ENCODE peak calls at places on chromosome 17, in six cellular contexts. U is BJ; P is heart left ventricle; H is breast epithelium; Y is CD4-positive, alpha-beta memory T cell; C is CD8-positive, alpha-beta memory T cell. Q is an unnamed sample.

GRCh38 chr17:27491713-27492190 is 35.5 kb downstream of the KSR1 start:
- DNase-seq in U (no peak), P (no peak), H (no peak), Y (no peak), C (no peak), Q (no peak)

GRCh38 chr17:43020789-43021738 is 1.1 kb downstream of the VAT1 start:
- DNase-seq in U (no peak), P (peak; percentile 82), H (peak; percentile 78), Y (peak; percentile 40), C (no peak), Q (peak; percentile 72)

GRCh38 chr17:37831492-37831891 is 86.6 kb upstream of the HNF1B start:
- DNase-seq in U (no peak), P (no peak), H (no peak), Y (no peak), C (no peak), Q (no peak)

GRCh38 chr17:67990909-67991308 is 5.4 kb downstream of the C17orf58 start:
- DNase-seq in U (no peak), P (no peak), H (no peak), Y (no peak), C (no peak), Q (no peak)

GRCh38 chr17:81348097-81349055 is 46.9 kb upstream of the BAHCC1 start:
- DNase-seq in U (no peak), P (no peak), H (no peak), Y (no peak), C (no peak), Q (peak; percentile 69)

GRCh38 chr17:51643702-51644490 is 383.6 kb downstream of the UTP18 start:
- DNase-seq in U (no peak), P (no peak), H (no peak), Y (no peak), C (no peak), Q (no peak)

GRCh38 chr17:9890124-9890523 is 14.9 kb downstream of the RCVRN start:
- DNase-seq in U (no peak), P (no peak), H (no peak), Y (no peak), C (no peak), Q (no peak)

GRCh38 chr17:74453665-74454196 is 12.7 kb upstream of the CD300A start:
- DNase-seq in U (no peak), P (no peak), H (peak; percentile 85), Y (peak; percentile 53), C (no peak), Q (peak; percentile 87)

GRCh38 chr17:3966720-3967363 is 2.6 kb upstream of the ATP2A3 start:
- DNase-seq in U (no peak), P (no peak), H (no peak), Y (no peak), C (no peak), Q (no peak)

GRCh38 chr17:45246861-45247428 is 14.9 kb downstream of the SPATA32 start:
- DNase-seq in U (no peak), P (peak; percentile 52), H (no peak), Y (peak; percentile 82), C (no peak), Q (no peak)

GRCh38 chr17:57357830-57358426 is 101.6 kb downstream of the MSI2 start:
- DNase-seq in U (no peak), P (no peak), H (no peak), Y (no peak), C (no peak), Q (no peak)

GRCh38 chr17:81365148-81365600 is 30.1 kb upstream of the BAHCC1 start:
- DNase-seq in U (no peak), P (peak; percentile 58), H (peak; percentile 72), Y (no peak), C (no peak), Q (peak; percentile 77)

GRCh38 chr17:14791221-14791620 is 473.9 kb downstream of the PMP22 start:
- DNase-seq in U (no peak), P (no peak), H (no peak), Y (no peak), C (no peak), Q (no peak)

GRCh38 chr17:49898547-49899490 is 51.0 kb upstream of the TAC4 start:
- DNase-seq in U (no peak), P (no peak), H (no peak), Y (no peak), C (no peak), Q (no peak)

GRCh38 chr17:8889458-8890210 is 22.2 kb upstream of the PIK3R6 start:
- DNase-seq in U (no peak), P (peak; percentile 7), H (no peak), Y (no peak), C (no peak), Q (no peak)

GRCh38 chr17:82603981-82604448 is 44.2 kb downstream of the WDR45B start:
- DNase-seq in U (no peak), P (peak; percentile 79), H (no peak), Y (peak; percentile 25), C (no peak), Q (peak; percentile 81)

GRCh38 chr17:53896047-53896446 is 73.3 kb downstream of the KIF2B start:
- DNase-seq in U (no peak), P (no peak), H (no peak), Y (no peak), C (no peak), Q (no peak)

GRCh38 chr17:63774141-63774981 is at the start of gene DDX42:
- DNase-seq in U (no peak), P (peak; percentile 93), H (peak; percentile 91), Y (no peak), C (no peak), Q (peak; percentile 91)

GRCh38 chr17:17446666-17447155 is 30.1 kb upstream of the MED9 start:
- DNase-seq in U (no peak), P (no peak), H (no peak), Y (no peak), C (no peak), Q (no peak)

GRCh38 chr17:49012893-49013255 is 15.7 kb downstream of the IGF2BP1 start:
- DNase-seq in U (no peak), P (no peak), H (no peak), Y (no peak), C (no peak), Q (no peak)

GRCh38 chr17:19010729-19011505 is 6.4 kb upstream of the FAM83G start:
- DNase-seq in U (no peak), P (peak; percentile 14), H (no peak), Y (no peak), C (no peak), Q (no peak)

GRCh38 chr17:27402943-27403342 is 53.3 kb upstream of the KSR1 start:
- DNase-seq in U (no peak), P (no peak), H (no peak), Y (no peak), C (no peak), Q (no peak)

GRCh38 chr17:67260051-67260987 is 15.3 kb upstream of the HELZ start:
- DNase-seq in U (peak; percentile 27), P (peak; percentile 31), H (no peak), Y (no peak), C (no peak), Q (peak; percentile 72)

GRCh38 chr17:80743181-80743771 is 198.6 kb downstream of the RPTOR start:
- DNase-seq in U (no peak), P (peak; percentile 49), H (no peak), Y (peak; percentile 30), C (no peak), Q (peak; percentile 43)

GRCh38 chr17:82006468-82007227 is 16.0 kb downstream of the CENPX start:
- DNase-seq in U (no peak), P (no peak), H (no peak), Y (no peak), C (no peak), Q (no peak)

GRCh38 chr17:78214706-78215061 is 631 bp downstream of the BIRC5 start:
- DNase-seq in U (no peak), P (no peak), H (no peak), Y (no peak), C (no peak), Q (no peak)

GRCh38 chr17:37368577-37368976 is 7.2 kb upstream of the C17orf78 start:
- DNase-seq in U (no peak), P (no peak), H (no peak), Y (no peak), C (no peak), Q (no peak)

GRCh38 chr17:4577386-4577993 is 6.8 kb upstream of the SMTNL2 start:
- DNase-seq in U (no peak), P (peak; percentile 24), H (no peak), Y (no peak), C (no peak), Q (no peak)

GRCh38 chr17:3965123-3965800 is 1.0 kb upstream of the ATP2A3 start:
- DNase-seq in U (no peak), P (peak; percentile 68), H (no peak), Y (peak; percentile 58), C (peak; percentile 63), Q (peak; percentile 81)

GRCh38 chr17:78652913-78653312 is 75.7 kb upstream of the DNAH17 start:
- DNase-seq in U (no peak), P (no peak), H (no peak), Y (no peak), C (no peak), Q (no peak)

GRCh38 chr17:6244796-6245195 is 174.6 kb downstream of the WSCD1 start:
- DNase-seq in U (no peak), P (no peak), H (no peak), Y (no peak), C (no peak), Q (no peak)

GRCh38 chr17:32828822-32829221 is 48.1 kb downstream of the MYO1D start:
- DNase-seq in U (no peak), P (no peak), H (no peak), Y (no peak), C (no peak), Q (no peak)
- H3K4me3 ChIP-seq in U (no peak overlapping the region), P (no peak overlapping the region), H (no peak overlapping the region), Y (no peak overlapping the region), C (no peak overlapping the region), Q (no peak overlapping the region)

GRCh38 chr17:39167492-39167891 is 1.5 kb upstream of the ARL5C start:
- DNase-seq in U (no peak), P (peak; percentile 63), H (no peak), Y (no peak), C (peak; percentile 23), Q (no peak)

GRCh38 chr17:39165178-39165843 is 650 bp downstream of the ARL5C start:
- DNase-seq in U (no peak), P (no peak), H (no peak), Y (no peak), C (no peak), Q (no peak)

GRCh38 chr17:39166437-39167335 is 725 bp upstream of the ARL5C start:
- DNase-seq in U (no peak), P (no peak), H (no peak), Y (no peak), C (no peak), Q (no peak)

GRCh38 chr17:39164675-39165143 is 1.3 kb downstream of the ARL5C start:
- DNase-seq in U (peak; percentile 51), P (peak; percentile 94), H (peak; percentile 82), Y (peak; percentile 75), C (peak; percentile 79), Q (peak; percentile 84)

GRCh38 chr17:39165844-39166349 is at the start of gene ARL5C:
- DNase-seq in U (no peak), P (no peak), H (no peak), Y (no peak), C (no peak), Q (no peak)
- H3K4me3 ChIP-seq in U (peak within 1 kb of the TSS; percentile 32), P (peak within 1 kb of the TSS; percentile 58), H (peak within 1 kb of the TSS; percentile 63), Y (peak within 1 kb of the TSS; percentile 61), C (peak within 1 kb of the TSS; percentile 92), Q (peak within 1 kb of the TSS; percentile 35)

GRCh38 chr17:29156781-29157180 is 23.4 kb downstream of the MYO18A start:
- DNase-seq in U (no peak), P (no peak), H (no peak), Y (no peak), C (no peak), Q (no peak)
- H3K4me3 ChIP-seq in U (no peak overlapping the region), P (no peak overlapping the region), H (no peak overlapping the region), Y (no peak overlapping the region), C (no peak overlapping the region), Q (no peak overlapping the region)

GRCh38 chr17:76528156-76528527 is 9.4 kb downstream of the CYGB start:
- DNase-seq in U (no peak), P (peak; percentile 51), H (no peak), Y (no peak), C (no peak), Q (no peak)
- H3K4me3 ChIP-seq in U (no peak overlapping the region), P (peak overlapping the region; percentile 31), H (peak overlapping the region; percentile 53), Y (no peak overlapping the region), C (peak overlapping the region; percentile 41), Q (no peak overlapping the region)

Q was measured in lung.